ENCODE peak calls at places on chromosomes 7 and 10, in nine cellular contexts. R is effector memory CD4-positive, alpha-beta T cell; P is SK-N-SH; E is aorta; Z is heart right ventricle; J is lower lobe of right lung; L is left ventricle myocardium inferior; F is endodermal cell; S is Peyer's patch. K is an unnamed sample.

GRCh38 chr7:75756340-75757297 is 15.4 kb downstream of the CCL26 start:
- DNase-seq in P (peak; percentile 48), L (no peak), E (no peak), J (no peak), Z (no peak), S (no peak), F (peak; percentile 76), R (no peak), K (no peak)

GRCh38 chr10:126242352-126243260 is 145.7 kb downstream of the ADAM12 start:
- DNase-seq in L (peak; percentile 69), Z (peak; percentile 55), R (no peak), F (no peak), J (no peak), S (no peak), P (peak; percentile 80), E (no peak), K (no peak)

GRCh38 chr10:107152087-107152486 is 12.4 kb downstream of the SORCS1 start:
- DNase-seq in R (no peak), F (no peak), E (no peak), L (no peak), P (no peak), J (no peak), S (no peak), Z (no peak), K (no peak)

GRCh38 chr7:27689045-27689877 is 26.6 kb upstream of the HIBADH start:
- DNase-seq in E (no peak), L (no peak), F (peak; percentile 80), P (peak; percentile 42), J (no peak), Z (no peak), R (no peak), S (no peak), K (no peak)

GRCh38 chr10:36148207-36148606 is 506.1 kb upstream of the FZD8 start:
- DNase-seq in R (no peak), L (no peak), J (no peak), F (no peak), S (no peak), E (no peak), P (no peak), Z (no peak), K (no peak)

GRCh38 chr10:63246361-63246760 is 113.2 kb downstream of the NRBF2 start:
- DNase-seq in S (no peak), E (no peak), R (no peak), Z (no peak), F (no peak), P (no peak), J (no peak), L (no peak), K (no peak)

GRCh38 chr10:75403144-75404022 is 1.8 kb upstream of the ZNF503 start:
- DNase-seq in R (no peak), Z (peak; percentile 41), S (no peak), P (peak; percentile 71), E (peak; percentile 84), L (peak; percentile 30), F (peak; percentile 82), J (peak; percentile 69), K (no peak)

GRCh38 chr10:92714152-92714836 is 24.5 kb downstream of the HHEX start:
- DNase-seq in Z (no peak), L (no peak), E (no peak), S (no peak), J (no peak), R (no peak), P (no peak), F (no peak), K (no peak)

GRCh38 chr7:33776791-33777190 is 128.5 kb upstream of the BMPER start:
- DNase-seq in J (no peak), L (no peak), Z (no peak), S (no peak), E (no peak), F (no peak), P (no peak), R (no peak), K (no peak)

GRCh38 chr7:32427769-32428291 is 62.4 kb downstream of the LSM5 start:
- DNase-seq in L (peak; percentile 75), Z (peak; percentile 83), E (peak; percentile 90), R (peak; percentile 3), J (peak; percentile 75), S (no peak), F (peak; percentile 98), P (peak; percentile 70), K (peak; percentile 48)

GRCh38 chr7:148708026-148708685 is 9.5 kb downstream of the CUL1 start:
- DNase-seq in E (no peak), L (no peak), F (no peak), Z (no peak), R (no peak), S (no peak), J (no peak), P (no peak), K (no peak)

GRCh38 chr10:65670087-65670486 is 1255.7 kb upstream of the LRRTM3 start:
- DNase-seq in P (no peak), E (no peak), Z (no peak), J (no peak), R (no peak), F (no peak), L (no peak), S (no peak), K (no peak)

DNA sequence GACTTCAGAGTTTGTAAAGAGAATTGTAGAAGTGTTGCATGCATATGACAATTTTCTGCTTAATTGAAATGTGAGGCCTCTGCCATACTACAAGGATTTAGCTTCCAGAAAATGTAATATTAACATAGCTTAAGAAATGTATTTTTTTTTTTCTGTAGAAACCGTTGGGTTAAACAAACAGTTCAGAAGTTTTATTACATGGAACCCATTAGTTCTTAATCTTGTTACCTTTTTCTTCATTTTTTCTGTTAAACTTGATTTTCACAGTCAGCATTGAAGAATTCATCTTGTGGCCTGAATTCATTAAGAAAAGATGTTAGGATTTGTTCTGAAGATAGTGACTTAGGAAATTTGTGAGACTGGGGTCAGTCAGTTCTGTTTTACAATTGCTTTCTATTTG is 4.9 kb downstream of the PTEN start:
- DNase-seq in E (no peak), S (no peak), P (no peak), L (no peak), F (no peak), J (no peak), R (no peak), Z (no peak), K (no peak)
- H3K4me3 ChIP-seq in E (peak overlapping the region; percentile 48), S (no peak overlapping the region), P (peak overlapping the region; percentile 79), L (peak overlapping the region; percentile 86), F (peak overlapping the region; percentile 95), J (peak overlapping the region; percentile 95), R (peak overlapping the region; percentile 7), Z (peak overlapping the region; percentile 80), K (peak overlapping the region; percentile 11)

GRCh38 chr10:110303681-110304080 is 1.0 kb downstream of the SMNDC1 start:
- DNase-seq in S (no peak), R (no peak), P (no peak), J (no peak), L (no peak), Z (no peak), E (no peak), F (no peak), K (no peak)
- H3K27ac ChIP-seq in S (peak overlapping the region; percentile 90), R (peak overlapping the region; percentile 94), P (no peak overlapping the region), J (peak overlapping the region; percentile 91), L (peak overlapping the region; percentile 96), Z (no peak overlapping the region), E (no peak overlapping the region), F (no peak overlapping the region), K (peak overlapping the region; percentile 89)

GRCh38 chr7:150399421-150399820 is 20.3 kb downstream of the ZNF775 start:
- DNase-seq in Z (no peak), L (no peak), F (peak; percentile 76), P (no peak), R (no peak), S (no peak), E (no peak), J (no peak), K (no peak)
- H3K4me1 ChIP-seq in Z (peaks cover 9% of the 10 kb centered on the region), L (peaks cover 23% of the 10 kb centered on the region), F (peaks cover 23% of the 10 kb centered on the region), P (peaks cover 30% of the 10 kb centered on the region), R (peaks cover 3% of the 10 kb centered on the region), S (peaks cover 5% of the 10 kb centered on the region), E (no peaks in the 10 kb centered on the region), J (peaks cover 9% of the 10 kb centered on the region), K (peaks cover 10% of the 10 kb centered on the region)

GRCh38 chr10:52455095-52455494 is 141.0 kb downstream of the DKK1 start:
- DNase-seq in F (peak; percentile 43), Z (no peak), P (no peak), S (no peak), E (no peak), L (no peak), J (no peak), R (no peak), K (no peak)
- H3K4me3 ChIP-seq in F (no peak overlapping the region), Z (no peak overlapping the region), P (no peak overlapping the region), S (no peak overlapping the region), E (no peak overlapping the region), L (no peak overlapping the region), J (no peak overlapping the region), R (no peak overlapping the region), K (no peak overlapping the region)

DNA sequence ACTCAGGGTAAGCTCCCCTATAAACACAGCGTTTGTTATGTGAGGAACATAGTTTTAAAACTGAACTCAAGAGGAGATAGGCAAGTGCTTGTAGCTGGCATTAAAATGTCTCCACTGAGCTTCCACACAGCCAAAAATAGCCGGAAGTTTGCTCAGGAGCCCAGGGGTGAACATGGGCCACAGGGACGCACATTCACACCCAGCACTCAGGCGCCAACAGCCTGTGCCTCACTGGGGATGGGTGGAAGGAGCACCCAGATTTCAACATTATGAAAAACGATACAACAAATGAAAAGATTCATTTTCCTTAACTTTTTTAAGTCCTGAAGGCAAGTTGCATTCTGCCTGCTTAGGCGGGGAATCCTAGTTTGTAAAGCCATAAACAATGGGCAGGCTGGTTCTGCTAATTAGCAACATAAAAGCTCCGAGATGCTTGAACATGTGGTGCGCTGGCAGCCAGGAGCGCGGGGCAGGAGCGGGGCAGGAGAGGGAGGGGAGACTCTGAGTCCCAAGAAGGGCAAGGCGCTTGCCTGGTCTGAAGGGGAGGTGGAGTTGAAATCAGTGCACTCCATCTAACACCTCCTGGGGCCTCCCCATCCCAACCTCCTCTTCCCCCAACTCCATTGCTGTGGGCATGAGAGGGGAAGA is 235.9 kb downstream of the COBL start:
- DNase-seq in L (no peak), Z (no peak), S (no peak), E (no peak), R (no peak), J (no peak), F (peak; percentile 90), P (no peak), K (no peak)
- H3K27ac ChIP-seq in L (peak overlapping the region; percentile 76), Z (peak overlapping the region; percentile 41), S (peak overlapping the region; percentile 32), E (no peak overlapping the region), R (no peak overlapping the region), J (no peak overlapping the region), F (no peak overlapping the region), P (no peak overlapping the region), K (no peak overlapping the region)